ENCODE peak calls at places on chromosomes 16 and 17, in eight cellular contexts. One of them, this sample, is unnamed.

GRCh38 chr17:73359987-73360410 is 48.2 kb upstream of the CDC42EP4 start:
- DNase-seq in progenitor cell of endocrine pancreas: peak; percentile 36
- DNase-seq in Karpas-422: no peak
- DNase-seq in SJSA1: no peak
- DNase-seq in EL: no peak
- DNase-seq in left cardiac atrium: no peak
- DNase-seq in smooth muscle cell of the brain vasculature: no peak
- DNase-seq in NCI-H1105 treated with DMSO at 0.1 percent for 48 hours: no peak
- DNase-seq in this sample: peak; percentile 83

GRCh38 chr16:6020162-6020980 is 922.8 kb upstream of the EEF2KMT start:
- DNase-seq in progenitor cell of endocrine pancreas: no peak
- DNase-seq in Karpas-422: no peak
- DNase-seq in SJSA1: no peak
- DNase-seq in EL: no peak
- DNase-seq in left cardiac atrium: no peak
- DNase-seq in smooth muscle cell of the brain vasculature: no peak
- DNase-seq in NCI-H1105 treated with DMSO at 0.1 percent for 48 hours: no peak
- DNase-seq in this sample: no peak

GRCh38 chr16:30786115-30786935 is 680 bp downstream of the ZNF629 start:
- DNase-seq in progenitor cell of endocrine pancreas: peak; percentile 24
- DNase-seq in Karpas-422: no peak
- DNase-seq in SJSA1: peak; percentile 73
- DNase-seq in EL: peak; percentile 71
- DNase-seq in left cardiac atrium: no peak
- DNase-seq in smooth muscle cell of the brain vasculature: no peak
- DNase-seq in NCI-H1105 treated with DMSO at 0.1 percent for 48 hours: no peak
- DNase-seq in this sample: peak; percentile 41

GRCh38 chr16:71883849-71884638 is at the start of gene ZNF821:
- DNase-seq in progenitor cell of endocrine pancreas: peak; percentile 91
- DNase-seq in Karpas-422: peak; percentile 91
- DNase-seq in SJSA1: peak; percentile 75
- DNase-seq in EL: peak; percentile 73
- DNase-seq in left cardiac atrium: peak; percentile 84
- DNase-seq in smooth muscle cell of the brain vasculature: peak; percentile 26
- DNase-seq in NCI-H1105 treated with DMSO at 0.1 percent for 48 hours: peak; percentile 62
- DNase-seq in this sample: peak; percentile 52

GRCh38 chr16:47129755-47130435 is 13.8 kb downstream of the NETO2 start:
- DNase-seq in progenitor cell of endocrine pancreas: no peak
- DNase-seq in Karpas-422: no peak
- DNase-seq in SJSA1: no peak
- DNase-seq in EL: no peak
- DNase-seq in left cardiac atrium: no peak
- DNase-seq in smooth muscle cell of the brain vasculature: no peak
- DNase-seq in NCI-H1105 treated with DMSO at 0.1 percent for 48 hours: no peak
- DNase-seq in this sample: no peak

GRCh38 chr17:77404812-77405581 is 264.2 kb downstream of the SEC14L1 start:
- DNase-seq in progenitor cell of endocrine pancreas: no peak
- DNase-seq in Karpas-422: peak; percentile 84
- DNase-seq in SJSA1: peak; percentile 92
- DNase-seq in EL: peak; percentile 85
- DNase-seq in left cardiac atrium: peak; percentile 79
- DNase-seq in smooth muscle cell of the brain vasculature: no peak
- DNase-seq in NCI-H1105 treated with DMSO at 0.1 percent for 48 hours: no peak
- DNase-seq in this sample: peak; percentile 83

GRCh38 chr17:3675886-3676285 is 7.3 kb downstream of the EMC6 start:
- DNase-seq in progenitor cell of endocrine pancreas: no peak
- DNase-seq in Karpas-422: no peak
- DNase-seq in SJSA1: no peak
- DNase-seq in EL: no peak
- DNase-seq in left cardiac atrium: no peak
- DNase-seq in smooth muscle cell of the brain vasculature: no peak
- DNase-seq in NCI-H1105 treated with DMSO at 0.1 percent for 48 hours: no peak
- DNase-seq in this sample: no peak

GRCh38 chr16:78551487-78552085 is 452.1 kb downstream of the WWOX start:
- DNase-seq in progenitor cell of endocrine pancreas: no peak
- DNase-seq in Karpas-422: no peak
- DNase-seq in SJSA1: no peak
- DNase-seq in EL: no peak
- DNase-seq in left cardiac atrium: no peak
- DNase-seq in smooth muscle cell of the brain vasculature: no peak
- DNase-seq in NCI-H1105 treated with DMSO at 0.1 percent for 48 hours: peak; percentile 95
- DNase-seq in this sample: no peak

This sample was measured in SW480.